ENCODE peak calls at places on chromosomes 16 and 17, in five cellular contexts. One of them, this sample, is unnamed.

GRCh38 chr17:66406701-66407644 is 104.6 kb downstream of the PRKCA start:
- DNase-seq in vagina: no peak
- DNase-seq in lower leg skin: no peak
- DNase-seq in right lobe of liver: no peak
- DNase-seq in fibroblast of lung: no peak
- DNase-seq in this sample: no peak

GRCh38 chr16:85354623-85355514 is 242.6 kb upstream of the CIBAR2 start:
- DNase-seq in vagina: no peak
- DNase-seq in lower leg skin: no peak
- DNase-seq in right lobe of liver: peak
- DNase-seq in fibroblast of lung: peak
- DNase-seq in this sample: peak

GRCh38 chr17:51496378-51496777 is 236.0 kb downstream of the UTP18 start:
- DNase-seq in vagina: no peak
- DNase-seq in lower leg skin: no peak
- DNase-seq in right lobe of liver: no peak
- DNase-seq in fibroblast of lung: no peak
- DNase-seq in this sample: no peak

GRCh38 chr17:77254961-77255741 is 114.4 kb downstream of the SEC14L1 start:
- DNase-seq in vagina: no peak
- DNase-seq in lower leg skin: no peak
- DNase-seq in right lobe of liver: no peak
- DNase-seq in fibroblast of lung: peak
- DNase-seq in this sample: peak

GRCh38 chr17:15510361-15510760 is 42.9 kb upstream of the CDRT4 start:
- DNase-seq in vagina: peak
- DNase-seq in lower leg skin: no peak
- DNase-seq in right lobe of liver: no peak
- DNase-seq in fibroblast of lung: peak
- DNase-seq in this sample: peak

GRCh38 chr16:79009911-79010310 is 590.6 kb downstream of the MAF start:
- DNase-seq in vagina: no peak
- DNase-seq in lower leg skin: no peak
- DNase-seq in right lobe of liver: no peak
- DNase-seq in fibroblast of lung: no peak
- DNase-seq in this sample: no peak

GRCh38 chr16:30768583-30769181 is 6.6 kb downstream of the RNF40 start:
- DNase-seq in vagina: no peak
- DNase-seq in lower leg skin: no peak
- DNase-seq in right lobe of liver: peak
- DNase-seq in fibroblast of lung: no peak
- DNase-seq in this sample: no peak

GRCh38 chr17:49209061-49209571 is 1.3 kb downstream of the GNGT2 start:
- DNase-seq in vagina: no peak
- DNase-seq in lower leg skin: no peak
- DNase-seq in right lobe of liver: no peak
- DNase-seq in fibroblast of lung: no peak
- DNase-seq in this sample: no peak

GRCh38 chr16:29710227-29711219 is 31.5 kb downstream of the QPRT start:
- DNase-seq in vagina: no peak
- DNase-seq in lower leg skin: no peak
- DNase-seq in right lobe of liver: no peak
- DNase-seq in fibroblast of lung: peak
- DNase-seq in this sample: peak

GRCh38 chr16:67844441-67844840 is 2.3 kb upstream of the NUTF2 start:
- DNase-seq in vagina: no peak
- DNase-seq in lower leg skin: no peak
- DNase-seq in right lobe of liver: no peak
- DNase-seq in fibroblast of lung: no peak
- DNase-seq in this sample: peak

GRCh38 chr17:80146121-80147034 is 550 bp downstream of the EIF4A3 start:
- DNase-seq in vagina: no peak
- DNase-seq in lower leg skin: no peak
- DNase-seq in right lobe of liver: no peak
- DNase-seq in fibroblast of lung: no peak
- DNase-seq in this sample: peak

GRCh38 chr16:49513040-49513439 is 139.4 kb downstream of the C16orf78 start:
- DNase-seq in vagina: no peak
- DNase-seq in lower leg skin: no peak
- DNase-seq in right lobe of liver: no peak
- DNase-seq in fibroblast of lung: no peak
- DNase-seq in this sample: peak

GRCh38 chr17:32523827-32524552 is 37.2 kb downstream of the CDK5R1 start:
- DNase-seq in vagina: no peak
- DNase-seq in lower leg skin: no peak
- DNase-seq in right lobe of liver: no peak
- DNase-seq in fibroblast of lung: no peak
- DNase-seq in this sample: no peak

GRCh38 chr16:10950393-10950792 is 6.0 kb downstream of the CLEC16A start:
- DNase-seq in vagina: no peak
- DNase-seq in lower leg skin: no peak
- DNase-seq in right lobe of liver: no peak
- DNase-seq in fibroblast of lung: no peak
- DNase-seq in this sample: no peak

GRCh38 chr17:76911299-76912007 is 43.2 kb downstream of the MGAT5B start:
- DNase-seq in vagina: no peak
- DNase-seq in lower leg skin: no peak
- DNase-seq in right lobe of liver: no peak
- DNase-seq in fibroblast of lung: no peak
- DNase-seq in this sample: no peak

GRCh38 chr16:10971560-10971961 is 27.2 kb downstream of the CLEC16A start:
- DNase-seq in vagina: no peak
- DNase-seq in lower leg skin: peak
- DNase-seq in right lobe of liver: no peak
- DNase-seq in fibroblast of lung: peak
- DNase-seq in this sample: peak

GRCh38 chr17:13306310-13306962 is 288.6 kb upstream of the ELAC2 start:
- DNase-seq in vagina: no peak
- DNase-seq in lower leg skin: no peak
- DNase-seq in right lobe of liver: no peak
- DNase-seq in fibroblast of lung: peak
- DNase-seq in this sample: peak

GRCh38 chr17:2062571-2063183 is 7.8 kb downstream of the HIC1 start:
- DNase-seq in vagina: no peak
- DNase-seq in lower leg skin: no peak
- DNase-seq in right lobe of liver: no peak
- DNase-seq in fibroblast of lung: peak
- DNase-seq in this sample: peak

GRCh38 chr17:6437466-6437865 is 2.5 kb upstream of the AIPL1 start:
- DNase-seq in vagina: no peak
- DNase-seq in lower leg skin: no peak
- DNase-seq in right lobe of liver: no peak
- DNase-seq in fibroblast of lung: no peak
- DNase-seq in this sample: no peak

GRCh38 chr16:52912565-52913173 is 140.0 kb downstream of the CHD9NB start:
- DNase-seq in vagina: no peak
- DNase-seq in lower leg skin: peak
- DNase-seq in right lobe of liver: peak
- DNase-seq in fibroblast of lung: peak
- DNase-seq in this sample: peak

GRCh38 chr17:16474012-16474725 is 17.8 kb downstream of the LRRC75A start:
- DNase-seq in vagina: no peak
- DNase-seq in lower leg skin: no peak
- DNase-seq in right lobe of liver: no peak
- DNase-seq in fibroblast of lung: no peak
- DNase-seq in this sample: no peak

DNA sequence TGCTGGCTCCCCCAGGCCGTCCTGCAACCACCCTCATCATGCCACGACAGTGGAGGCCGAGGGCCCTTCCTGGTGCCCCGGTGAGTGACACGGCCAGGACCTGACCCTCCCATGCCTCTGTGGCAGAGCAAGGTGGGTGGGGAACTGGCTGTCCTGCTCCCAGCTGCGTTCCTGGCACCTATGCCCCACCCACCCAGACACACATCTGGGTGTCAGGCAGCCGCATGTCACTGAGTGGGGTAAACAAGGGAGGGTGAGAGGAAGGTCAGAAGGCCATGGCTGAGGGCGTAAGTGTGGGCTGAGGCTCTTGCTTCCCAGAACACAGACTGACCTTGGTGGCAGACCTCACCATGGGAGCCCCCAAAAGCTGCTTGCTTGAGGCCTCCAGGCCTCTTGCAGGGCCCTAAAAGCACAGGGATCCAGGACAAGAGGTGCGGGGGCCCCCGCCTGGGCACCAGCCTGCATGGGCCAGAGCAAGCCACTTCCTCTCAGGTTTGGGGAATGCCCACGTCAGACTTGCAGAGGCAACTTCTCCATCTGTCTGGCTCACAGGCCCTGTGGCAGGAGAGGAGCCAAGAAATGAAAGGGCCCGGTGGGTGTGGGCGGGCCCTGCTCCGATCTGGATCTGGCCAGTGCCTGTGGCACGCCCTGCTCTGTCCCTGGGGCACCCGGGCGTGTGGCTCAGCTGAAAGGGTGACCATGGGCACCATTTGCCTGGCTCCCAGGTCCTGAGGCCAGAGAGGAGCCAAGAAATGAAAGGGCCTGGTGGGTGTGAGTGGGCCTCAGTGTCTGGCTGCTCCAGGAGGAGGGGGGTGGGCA is 3.9 kb upstream of the CCDC57 start:
- DNase-seq in vagina: no peak
- DNase-seq in lower leg skin: peak
- DNase-seq in right lobe of liver: peak
- DNase-seq in fibroblast of lung: peak
- DNase-seq in this sample: peak
- H3K4me3 ChIP-seq in vagina: no peak
- H3K4me3 ChIP-seq in lower leg skin: no peak
- H3K4me3 ChIP-seq in right lobe of liver: no peak
- H3K4me3 ChIP-seq in fibroblast of lung: no peak
- H3K4me3 ChIP-seq in this sample: no peak

DNA sequence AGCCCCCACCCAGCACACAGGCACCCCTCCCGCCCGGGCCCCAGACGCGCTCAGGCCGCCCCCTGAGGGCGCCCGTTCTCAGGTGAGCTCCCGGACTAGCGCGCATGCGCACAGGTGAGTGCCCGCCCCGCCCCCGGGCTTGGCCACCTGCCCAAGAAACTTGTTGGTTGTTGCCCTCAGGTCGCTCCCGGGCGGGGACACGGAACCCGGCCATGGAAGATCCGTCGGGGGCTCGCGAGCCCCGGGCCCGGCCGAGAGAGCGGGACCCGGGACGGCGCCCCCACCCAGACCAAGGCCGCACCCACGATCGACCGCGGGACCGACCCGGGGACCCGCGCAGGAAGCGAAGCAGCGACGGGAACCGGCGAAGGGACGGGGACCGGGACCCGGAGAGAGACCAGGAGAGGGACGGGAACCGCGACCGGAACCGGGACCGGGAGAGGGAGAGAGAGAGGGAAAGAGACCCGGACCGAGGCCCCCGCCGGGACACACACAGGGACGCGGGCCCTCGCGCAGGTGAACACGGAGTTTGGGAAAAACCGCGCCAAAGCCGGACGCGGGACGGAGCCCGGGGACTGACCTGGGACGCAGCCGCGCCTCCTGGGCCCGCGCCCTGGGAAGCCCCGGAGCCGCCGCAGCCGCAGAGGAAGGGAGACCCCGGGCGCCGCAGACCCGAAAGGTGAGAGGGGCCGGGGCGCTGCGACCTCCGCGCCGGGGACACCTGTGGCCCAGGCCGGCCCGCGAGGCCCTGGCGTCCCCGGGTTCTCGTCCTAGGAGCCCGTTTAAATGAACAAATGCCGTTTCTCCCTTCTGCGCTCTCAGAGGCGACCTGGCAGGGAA is at the start of gene MARVELD3:
- DNase-seq in vagina: no peak
- DNase-seq in lower leg skin: peak
- DNase-seq in right lobe of liver: peak
- DNase-seq in fibroblast of lung: no peak
- DNase-seq in this sample: no peak
- H3K4me3 ChIP-seq in vagina: peak
- H3K4me3 ChIP-seq in lower leg skin: peak
- H3K4me3 ChIP-seq in right lobe of liver: peak
- H3K4me3 ChIP-seq in fibroblast of lung: no peak
- H3K4me3 ChIP-seq in this sample: peak

GRCh38 chr17:78322858-78323455 is 36.9 kb downstream of the SOCS3 start:
- DNase-seq in vagina: no peak
- DNase-seq in lower leg skin: no peak
- DNase-seq in right lobe of liver: no peak
- DNase-seq in fibroblast of lung: no peak
- DNase-seq in this sample: peak

GRCh38 chr17:78325076-78325712 is 34.7 kb downstream of the SOCS3 start:
- DNase-seq in vagina: no peak
- DNase-seq in lower leg skin: no peak
- DNase-seq in right lobe of liver: no peak
- DNase-seq in fibroblast of lung: peak
- DNase-seq in this sample: peak

GRCh38 chr17:78324391-78325075 is 35.3 kb downstream of the SOCS3 start:
- DNase-seq in vagina: peak
- DNase-seq in lower leg skin: peak
- DNase-seq in right lobe of liver: peak
- DNase-seq in fibroblast of lung: peak
- DNase-seq in this sample: peak

GRCh38 chr17:78322327-78322857 is 37.5 kb downstream of the SOCS3 start:
- DNase-seq in vagina: no peak
- DNase-seq in lower leg skin: no peak
- DNase-seq in right lobe of liver: no peak
- DNase-seq in fibroblast of lung: no peak
- DNase-seq in this sample: no peak

GRCh38 chr17:78323821-78324390 is 36.0 kb downstream of the SOCS3 start:
- DNase-seq in vagina: no peak
- DNase-seq in lower leg skin: no peak
- DNase-seq in right lobe of liver: no peak
- DNase-seq in fibroblast of lung: no peak
- DNase-seq in this sample: no peak
- H3K4me3 ChIP-seq in vagina: peak
- H3K4me3 ChIP-seq in lower leg skin: no peak
- H3K4me3 ChIP-seq in right lobe of liver: no peak
- H3K4me3 ChIP-seq in fibroblast of lung: no peak
- H3K4me3 ChIP-seq in this sample: no peak

GRCh38 chr17:73227944-73228343 is 33.7 kb downstream of the CPSF4L start:
- DNase-seq in vagina: no peak
- DNase-seq in lower leg skin: no peak
- DNase-seq in right lobe of liver: no peak
- DNase-seq in fibroblast of lung: no peak
- DNase-seq in this sample: no peak

GRCh38 chr17:73228748-73229236 is 32.9 kb downstream of the CPSF4L start:
- DNase-seq in vagina: no peak
- DNase-seq in lower leg skin: peak
- DNase-seq in right lobe of liver: peak
- DNase-seq in fibroblast of lung: peak
- DNase-seq in this sample: peak

GRCh38 chr17:73224663-73225305 is 31.9 kb downstream of the COG1 start:
- DNase-seq in vagina: no peak
- DNase-seq in lower leg skin: no peak
- DNase-seq in right lobe of liver: no peak
- DNase-seq in fibroblast of lung: no peak
- DNase-seq in this sample: no peak

GRCh38 chr17:73227379-73227778 is 34.3 kb downstream of the CPSF4L start:
- DNase-seq in vagina: no peak
- DNase-seq in lower leg skin: no peak
- DNase-seq in right lobe of liver: no peak
- DNase-seq in fibroblast of lung: no peak
- DNase-seq in this sample: no peak

GRCh38 chr17:73226556-73227172 is 33.8 kb downstream of the COG1 start:
- DNase-seq in vagina: no peak
- DNase-seq in lower leg skin: no peak
- DNase-seq in right lobe of liver: no peak
- DNase-seq in fibroblast of lung: no peak
- DNase-seq in this sample: peak
- H3K4me3 ChIP-seq in vagina: no peak
- H3K4me3 ChIP-seq in lower leg skin: no peak
- H3K4me3 ChIP-seq in right lobe of liver: no peak
- H3K4me3 ChIP-seq in fibroblast of lung: no peak
- H3K4me3 ChIP-seq in this sample: no peak